ENCODE peak calls at places on chromosomes 13 and 19, in five cellular contexts. One of them, this sample, is unnamed.

GRCh38 chr19:6161271-6161850 is 25.9 kb downstream of the ACSBG2 start:
- DNase-seq in dorsolateral prefrontal cortex: no peak
- DNase-seq in MCF 10A: peak; percentile 92
- DNase-seq in ovary: no peak
- DNase-seq in neural crest cell: no peak
- DNase-seq in this sample: peak; percentile 5

GRCh38 chr13:106865706-106866288 is 297.9 kb upstream of the ARGLU1 start:
- DNase-seq in neural crest cell: no peak
- DNase-seq in dorsolateral prefrontal cortex: no peak
- DNase-seq in MCF 10A: no peak
- DNase-seq in ovary: no peak
- DNase-seq in this sample: no peak

GRCh38 chr13:21812192-21812626 is 141.3 kb downstream of the FGF9 start:
- DNase-seq in neural crest cell: no peak
- DNase-seq in MCF 10A: no peak
- DNase-seq in ovary: no peak
- DNase-seq in dorsolateral prefrontal cortex: no peak
- DNase-seq in this sample: peak; percentile 2

GRCh38 chr19:28171983-28172382 is 1041.0 kb downstream of the UQCRFS1 start:
- DNase-seq in MCF 10A: no peak
- DNase-seq in neural crest cell: no peak
- DNase-seq in ovary: no peak
- DNase-seq in dorsolateral prefrontal cortex: peak; percentile 7
- DNase-seq in this sample: no peak

GRCh38 chr13:111045170-111045569 is 69.9 kb upstream of the ARHGEF7 start:
- DNase-seq in MCF 10A: no peak
- DNase-seq in neural crest cell: no peak
- DNase-seq in ovary: no peak
- DNase-seq in dorsolateral prefrontal cortex: no peak
- DNase-seq in this sample: no peak

GRCh38 chr19:16244091-16244490 is 46.4 kb downstream of the AP1M1 start:
- DNase-seq in dorsolateral prefrontal cortex: no peak
- DNase-seq in MCF 10A: no peak
- DNase-seq in ovary: no peak
- DNase-seq in neural crest cell: no peak
- DNase-seq in this sample: no peak

GRCh38 chr19:6667114-6667627 is 2.8 kb downstream of the TNFSF14 start:
- DNase-seq in dorsolateral prefrontal cortex: no peak
- DNase-seq in ovary: no peak
- DNase-seq in neural crest cell: no peak
- DNase-seq in MCF 10A: peak; percentile 90
- DNase-seq in this sample: peak; percentile 67

GRCh38 chr13:32752997-32753606 is 166.8 kb downstream of the PDS5B start:
- DNase-seq in dorsolateral prefrontal cortex: no peak
- DNase-seq in ovary: no peak
- DNase-seq in neural crest cell: no peak
- DNase-seq in MCF 10A: no peak
- DNase-seq in this sample: no peak

GRCh38 chr13:94479559-94480095 is at the start of gene DCT:
- DNase-seq in neural crest cell: no peak
- DNase-seq in MCF 10A: no peak
- DNase-seq in dorsolateral prefrontal cortex: no peak
- DNase-seq in ovary: no peak
- DNase-seq in this sample: no peak

GRCh38 chr19:10998045-10998533 is 37.3 kb downstream of the SMARCA4 start:
- DNase-seq in MCF 10A: peak; percentile 40
- DNase-seq in neural crest cell: no peak
- DNase-seq in ovary: no peak
- DNase-seq in dorsolateral prefrontal cortex: no peak
- DNase-seq in this sample: no peak

GRCh38 chr13:26050568-26051230 is 1.1 kb downstream of the SHISA2 start:
- DNase-seq in ovary: no peak
- DNase-seq in MCF 10A: no peak
- DNase-seq in neural crest cell: peak; percentile 33
- DNase-seq in dorsolateral prefrontal cortex: peak; percentile 20
- DNase-seq in this sample: peak; percentile 37

GRCh38 chr19:2797280-2797679 is 12.0 kb downstream of the THOP1 start:
- DNase-seq in MCF 10A: no peak
- DNase-seq in dorsolateral prefrontal cortex: no peak
- DNase-seq in neural crest cell: no peak
- DNase-seq in ovary: no peak
- DNase-seq in this sample: no peak

GRCh38 chr13:25463496-25463895 is 91.7 kb downstream of the ATP8A2 start:
- DNase-seq in dorsolateral prefrontal cortex: no peak
- DNase-seq in neural crest cell: no peak
- DNase-seq in ovary: no peak
- DNase-seq in MCF 10A: no peak
- DNase-seq in this sample: peak; percentile 51

GRCh38 chr13:60114499-60115028 is 49.2 kb downstream of the DIAPH3 start:
- DNase-seq in neural crest cell: no peak
- DNase-seq in dorsolateral prefrontal cortex: no peak
- DNase-seq in MCF 10A: no peak
- DNase-seq in ovary: no peak
- DNase-seq in this sample: no peak

GRCh38 chr19:44580366-44580895 is 32.9 kb upstream of the IGSF23 start:
- DNase-seq in ovary: no peak
- DNase-seq in MCF 10A: no peak
- DNase-seq in dorsolateral prefrontal cortex: no peak
- DNase-seq in neural crest cell: no peak
- DNase-seq in this sample: no peak

GRCh38 chr13:38687246-38688229 is 661 bp downstream of the FREM2 start:
- DNase-seq in MCF 10A: no peak
- DNase-seq in neural crest cell: peak; percentile 6
- DNase-seq in ovary: no peak
- DNase-seq in dorsolateral prefrontal cortex: no peak
- DNase-seq in this sample: peak; percentile 34

GRCh38 chr19:55165952-55166529 is 372 bp downstream of the DNAAF3 start:
- DNase-seq in neural crest cell: peak; percentile 77
- DNase-seq in MCF 10A: peak; percentile 74
- DNase-seq in ovary: peak; percentile 46
- DNase-seq in dorsolateral prefrontal cortex: no peak
- DNase-seq in this sample: peak; percentile 90

GRCh38 chr13:29129616-29130015 is 309.5 kb downstream of the MTUS2 start:
- DNase-seq in ovary: no peak
- DNase-seq in dorsolateral prefrontal cortex: no peak
- DNase-seq in MCF 10A: no peak
- DNase-seq in neural crest cell: no peak
- DNase-seq in this sample: no peak

GRCh38 chr19:38670921-38671398 is 23.5 kb downstream of the ACTN4 start:
- DNase-seq in MCF 10A: no peak
- DNase-seq in ovary: no peak
- DNase-seq in neural crest cell: no peak
- DNase-seq in dorsolateral prefrontal cortex: no peak
- DNase-seq in this sample: no peak

GRCh38 chr19:42199440-42200115 is 17.9 kb downstream of the DEDD2 start:
- DNase-seq in neural crest cell: no peak
- DNase-seq in MCF 10A: peak; percentile 78
- DNase-seq in dorsolateral prefrontal cortex: no peak
- DNase-seq in ovary: no peak
- DNase-seq in this sample: peak; percentile 84

GRCh38 chr19:5324947-5325346 is 15.7 kb downstream of the PTPRS start:
- DNase-seq in ovary: no peak
- DNase-seq in neural crest cell: no peak
- DNase-seq in dorsolateral prefrontal cortex: no peak
- DNase-seq in MCF 10A: no peak
- DNase-seq in this sample: no peak

GRCh38 chr19:1154731-1155351 is 19.2 kb downstream of the SBNO2 start:
- DNase-seq in ovary: peak; percentile 82
- DNase-seq in MCF 10A: peak; percentile 97
- DNase-seq in dorsolateral prefrontal cortex: peak; percentile 49
- DNase-seq in neural crest cell: no peak
- DNase-seq in this sample: peak; percentile 93

GRCh38 chr13:73109969-73110368 is 51.2 kb downstream of the KLF5 start:
- DNase-seq in MCF 10A: no peak
- DNase-seq in dorsolateral prefrontal cortex: no peak
- DNase-seq in neural crest cell: no peak
- DNase-seq in ovary: no peak
- DNase-seq in this sample: no peak

GRCh38 chr13:112483299-112483698 is 104.7 kb downstream of the TUBGCP3 start:
- DNase-seq in MCF 10A: no peak
- DNase-seq in dorsolateral prefrontal cortex: no peak
- DNase-seq in ovary: no peak
- DNase-seq in neural crest cell: no peak
- DNase-seq in this sample: no peak

GRCh38 chr13:98500963-98501421 is 75.9 kb downstream of the STK24 start:
- DNase-seq in ovary: no peak
- DNase-seq in dorsolateral prefrontal cortex: no peak
- DNase-seq in neural crest cell: no peak
- DNase-seq in MCF 10A: no peak
- DNase-seq in this sample: no peak

GRCh38 chr13:41562083-41562482 is 104.7 kb downstream of the RGCC start:
- DNase-seq in MCF 10A: peak; percentile 23
- DNase-seq in ovary: peak; percentile 82
- DNase-seq in neural crest cell: no peak
- DNase-seq in dorsolateral prefrontal cortex: peak; percentile 88
- DNase-seq in this sample: peak; percentile 62

GRCh38 chr19:2016041-2016807 is 710 bp upstream of the BTBD2 start:
- DNase-seq in dorsolateral prefrontal cortex: peak; percentile 68
- DNase-seq in MCF 10A: peak; percentile 90
- DNase-seq in neural crest cell: peak; percentile 42
- DNase-seq in ovary: peak; percentile 82
- DNase-seq in this sample: peak; percentile 86

GRCh38 chr19:38952395-38953165 is 21.8 kb downstream of the MRPS12 start:
- DNase-seq in MCF 10A: peak; percentile 60
- DNase-seq in neural crest cell: peak; percentile 38
- DNase-seq in ovary: no peak
- DNase-seq in dorsolateral prefrontal cortex: peak; percentile 39
- DNase-seq in this sample: peak; percentile 42

GRCh38 chr19:18385675-18386542 is at the start of gene GDF15:
- DNase-seq in dorsolateral prefrontal cortex: no peak
- DNase-seq in neural crest cell: peak; percentile 47
- DNase-seq in ovary: peak; percentile 47
- DNase-seq in MCF 10A: peak; percentile 85
- DNase-seq in this sample: peak; percentile 49
- TF ChIP-seq CTCF in dorsolateral prefrontal cortex: peak; percentile 52
- TF ChIP-seq CTCF in neural crest cell: peak; percentile 65
- TF ChIP-seq CTCF in ovary: no peak
- TF ChIP-seq CTCF in MCF 10A: peak; percentile 74
- TF ChIP-seq CTCF in this sample: peak; percentile 57

GRCh38 chr13:114145256-114145655 is 12.8 kb upstream of the RASA3 start:
- DNase-seq in MCF 10A: no peak
- DNase-seq in ovary: no peak
- DNase-seq in neural crest cell: no peak
- DNase-seq in dorsolateral prefrontal cortex: no peak
- DNase-seq in this sample: no peak

GRCh38 chr13:114146173-114146572 is 13.8 kb upstream of the RASA3 start:
- DNase-seq in neural crest cell: no peak
- DNase-seq in ovary: no peak
- DNase-seq in dorsolateral prefrontal cortex: no peak
- DNase-seq in MCF 10A: no peak
- DNase-seq in this sample: no peak

GRCh38 chr13:114147803-114148520 is 15.5 kb upstream of the RASA3 start:
- DNase-seq in dorsolateral prefrontal cortex: no peak
- DNase-seq in ovary: no peak
- DNase-seq in MCF 10A: no peak
- DNase-seq in neural crest cell: no peak
- DNase-seq in this sample: no peak

GRCh38 chr13:114145722-114146121 is 13.3 kb upstream of the RASA3 start:
- DNase-seq in dorsolateral prefrontal cortex: no peak
- DNase-seq in neural crest cell: no peak
- DNase-seq in ovary: no peak
- DNase-seq in MCF 10A: no peak
- DNase-seq in this sample: no peak

DNA sequence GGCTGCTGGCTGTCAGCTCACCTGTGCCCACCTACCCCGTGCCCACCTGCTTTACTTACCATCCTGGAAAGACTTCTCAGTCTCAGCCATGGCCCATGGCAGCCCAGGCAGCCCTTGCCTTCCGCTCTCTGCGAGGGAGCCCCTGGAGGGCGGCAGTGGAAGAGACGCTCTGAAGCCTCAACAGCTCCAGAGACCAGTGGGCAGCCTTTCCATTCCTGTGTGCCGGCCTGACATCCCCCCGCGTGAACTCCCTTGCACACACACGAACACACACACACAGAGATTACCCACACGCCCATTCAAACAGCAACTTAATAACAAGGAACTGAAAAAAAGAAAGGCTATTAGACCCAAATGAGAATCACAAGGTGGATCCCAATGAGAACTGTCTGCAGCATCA is 14.2 kb upstream of the RASA3 start:
- DNase-seq in ovary: no peak
- DNase-seq in neural crest cell: no peak
- DNase-seq in dorsolateral prefrontal cortex: no peak
- DNase-seq in MCF 10A: no peak
- DNase-seq in this sample: no peak
- TF ChIP-seq CTCF in ovary: no peak
- TF ChIP-seq CTCF in neural crest cell: no peak
- TF ChIP-seq CTCF in dorsolateral prefrontal cortex: no peak
- TF ChIP-seq CTCF in MCF 10A: no peak
- TF ChIP-seq CTCF in this sample: no peak

GRCh38 chr19:8340341-8341096 is 2.5 kb downstream of the KANK3 start:
- DNase-seq in neural crest cell: no peak
- DNase-seq in MCF 10A: no peak
- DNase-seq in dorsolateral prefrontal cortex: no peak
- DNase-seq in ovary: no peak
- DNase-seq in this sample: no peak
- TF ChIP-seq CTCF in neural crest cell: no peak
- TF ChIP-seq CTCF in MCF 10A: no peak
- TF ChIP-seq CTCF in dorsolateral prefrontal cortex: no peak
- TF ChIP-seq CTCF in ovary: no peak
- TF ChIP-seq CTCF in this sample: no peak

DNA sequence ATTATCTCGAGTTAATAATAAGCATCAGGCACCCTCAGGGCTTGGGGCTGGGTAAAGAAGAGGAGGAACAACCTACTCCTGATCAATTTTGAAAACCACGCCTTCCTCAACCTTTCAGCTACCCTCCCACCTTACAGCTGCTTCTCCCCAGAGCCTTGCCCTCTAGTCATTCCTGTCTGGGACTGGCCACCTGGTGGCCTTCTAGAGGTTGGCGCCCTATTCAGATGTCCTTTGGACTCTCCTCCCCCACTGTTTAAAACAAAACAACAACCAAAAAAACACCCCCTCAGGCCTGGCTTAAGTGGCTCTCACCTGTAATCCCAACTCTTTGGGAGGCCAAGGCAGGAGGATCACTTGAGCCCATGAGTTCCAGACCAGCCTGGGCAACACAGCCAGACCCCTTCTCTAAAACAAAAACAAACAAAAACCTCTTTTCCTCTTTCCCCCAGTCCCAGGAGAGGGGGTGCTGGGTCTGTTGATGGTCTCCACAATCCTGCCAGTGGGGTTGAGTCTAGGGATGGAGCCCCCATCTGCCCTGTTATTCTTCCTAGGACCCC is 62.3 kb downstream of the CCDC70 start:
- DNase-seq in neural crest cell: no peak
- DNase-seq in ovary: no peak
- DNase-seq in dorsolateral prefrontal cortex: no peak
- DNase-seq in MCF 10A: peak; percentile 31
- DNase-seq in this sample: no peak
- TF ChIP-seq CTCF in neural crest cell: peak; percentile 45
- TF ChIP-seq CTCF in ovary: no peak
- TF ChIP-seq CTCF in dorsolateral prefrontal cortex: no peak
- TF ChIP-seq CTCF in MCF 10A: peak; percentile 15
- TF ChIP-seq CTCF in this sample: peak; percentile 11

This sample was measured in epithelial cell of esophagus.